ENCODE peak calls at places on chromosomes 2 and 18, in seven cellular contexts. X is hepatocyte, Y is GM23248, E is osteoblast, T is lower lobe of right lung, L is BE2C, C is Peyer's patch. A is an unnamed sample.

GRCh38 chr18:9704233-9705118 is 3.6 kb upstream of the RAB31 start:
- DNase-seq in X (no peak), Y (peak; percentile 32), E (peak; percentile 65), T (no peak), L (no peak), C (no peak), A (no peak)

GRCh38 chr2:231361701-231362588 is 33.6 kb upstream of the B3GNT7 start:
- DNase-seq in X (no peak), Y (no peak), E (no peak), T (peak; percentile 83), L (no peak), C (peak; percentile 45), A (no peak)

GRCh38 chr2:112886291-112886690 is 24.7 kb upstream of the IL37 start:
- DNase-seq in X (no peak), Y (no peak), E (no peak), T (no peak), L (no peak), C (no peak), A (no peak)

GRCh38 chr2:102278720-102279390 is 32.5 kb upstream of the IL1RL1 start:
- DNase-seq in X (no peak), Y (peak; percentile 4), E (no peak), T (no peak), L (no peak), C (no peak), A (no peak)

GRCh38 chr2:216151313-216152030 is 42.3 kb downstream of the XRCC5 start:
- DNase-seq in X (no peak), Y (peak; percentile 44), E (no peak), T (no peak), L (no peak), C (no peak), A (no peak)

GRCh38 chr2:238911376-238912227 is 63.7 kb downstream of the TWIST2 start:
- DNase-seq in X (no peak), Y (peak; percentile 35), E (no peak), T (no peak), L (no peak), C (no peak), A (no peak)

GRCh38 chr18:7601249-7601620 is 34.1 kb downstream of the PTPRM start:
- DNase-seq in X (no peak), Y (peak; percentile 48), E (peak; percentile 54), T (no peak), L (no peak), C (no peak), A (no peak)

GRCh38 chr18:44458777-44459176 is 221.9 kb upstream of the SETBP1 start:
- DNase-seq in X (peak; percentile 10), Y (peak; percentile 90), E (peak; percentile 21), T (no peak), L (no peak), C (no peak), A (no peak)

GRCh38 chr2:185687967-185688366 is 50.6 kb upstream of the FSIP2 start:
- DNase-seq in X (no peak), Y (no peak), E (no peak), T (no peak), L (no peak), C (no peak), A (no peak)

GRCh38 chr2:207217442-207217841 is 51.7 kb upstream of the KLF7 start:
- DNase-seq in X (no peak), Y (no peak), E (no peak), T (no peak), L (no peak), C (no peak), A (no peak)

GRCh38 chr2:46262248-46262938 is 34.8 kb upstream of the EPAS1 start:
- DNase-seq in X (no peak), Y (no peak), E (no peak), T (no peak), L (no peak), C (no peak), A (no peak)

GRCh38 chr2:168340931-168341330 is 93.5 kb upstream of the STK39 start:
- DNase-seq in X (no peak), Y (peak; percentile 64), E (peak; percentile 67), T (no peak), L (no peak), C (no peak), A (no peak)

GRCh38 chr2:79437416-79438281 is 75.2 kb upstream of the CTNNA2 start:
- DNase-seq in X (peak; percentile 21), Y (no peak), E (no peak), T (no peak), L (no peak), C (peak; percentile 44), A (no peak)

GRCh38 chr18:79797518-79798345 is at the start of gene KCNG2:
- DNase-seq in X (peak; percentile 58), Y (peak; percentile 42), E (peak; percentile 92), T (no peak), L (peak; percentile 20), C (no peak), A (no peak)

GRCh38 chr2:231241755-231242507 is 43.5 kb downstream of the ARMC9 start:
- DNase-seq in X (no peak), Y (peak; percentile 6), E (no peak), T (peak; percentile 62), L (no peak), C (peak; percentile 55), A (no peak)

GRCh38 chr2:47165001-47165555 is 10.0 kb upstream of the STPG4 start:
- DNase-seq in X (no peak), Y (peak; percentile 55), E (no peak), T (no peak), L (no peak), C (no peak), A (no peak)

GRCh38 chr2:142769761-142770160 is 107.7 kb upstream of the KYNU start:
- DNase-seq in X (no peak), Y (peak; percentile 10), E (no peak), T (no peak), L (no peak), C (no peak), A (no peak)

GRCh38 chr2:109728809-109729208 is 65.3 kb upstream of the RGPD5 start:
- DNase-seq in X (no peak), Y (peak; percentile 44), E (no peak), T (no peak), L (no peak), C (no peak), A (no peak)

GRCh38 chr2:137467246-137467862 is 496.9 kb upstream of the HNMT start:
- DNase-seq in X (peak; percentile 67), Y (peak; percentile 47), E (no peak), T (no peak), L (peak; percentile 13), C (peak; percentile 50), A (peak; percentile 5)

GRCh38 chr2:182043861-182044260 is 58.2 kb downstream of the PPP1R1C start:
- DNase-seq in X (no peak), Y (no peak), E (no peak), T (no peak), L (no peak), C (no peak), A (no peak)

GRCh38 chr2:240421396-240421795 is 14.1 kb upstream of the GPC1 start:
- DNase-seq in X (no peak), Y (no peak), E (peak; percentile 51), T (no peak), L (no peak), C (no peak), A (no peak)

GRCh38 chr2:81007104-81007503 is 702.6 kb upstream of the LRRTM1 start:
- DNase-seq in X (no peak), Y (no peak), E (no peak), T (no peak), L (no peak), C (no peak), A (peak; percentile 16)
- H3K9me3 ChIP-seq in X (no peaks in the 10 kb centered on the region), Y (no peaks in the 10 kb centered on the region), E (peaks cover 4% of the 10 kb centered on the region), T (no peaks in the 10 kb centered on the region), L (no peaks in the 10 kb centered on the region), C (no peaks in the 10 kb centered on the region), A (peaks cover 7% of the 10 kb centered on the region)

GRCh38 chr18:72542993-72543361 is 1.2 kb downstream of the CBLN2 start:
- DNase-seq in X (peak; percentile 12), Y (peak; percentile 1), E (peak; percentile 59), T (no peak), L (peak; percentile 9), C (no peak), A (no peak)

GRCh38 chr18:72543362-72544055 is 633 bp downstream of the CBLN2 start:
- DNase-seq in X (no peak), Y (peak; percentile 4), E (peak; percentile 53), T (no peak), L (peak; percentile 18), C (no peak), A (no peak)

GRCh38 chr18:72544092-72544886 is at the start of gene CBLN2:
- DNase-seq in X (peak; percentile 85), Y (peak; percentile 79), E (peak; percentile 98), T (peak; percentile 45), L (peak; percentile 78), C (no peak), A (no peak)

GRCh38 chr18:72539861-72540260 is 4.3 kb downstream of the CBLN2 start:
- DNase-seq in X (no peak), Y (no peak), E (no peak), T (no peak), L (no peak), C (no peak), A (no peak)

GRCh38 chr18:72541871-72542690 is 2.1 kb downstream of the CBLN2 start:
- DNase-seq in X (peak; percentile 18), Y (no peak), E (peak; percentile 77), T (no peak), L (peak; percentile 29), C (no peak), A (no peak)
- H3K9me3 ChIP-seq in X (no peaks in the 10 kb centered on the region), Y (no peaks in the 10 kb centered on the region), E (no peaks in the 10 kb centered on the region), T (no peaks in the 10 kb centered on the region), L (no peaks in the 10 kb centered on the region), C (no peaks in the 10 kb centered on the region), A (no peaks in the 10 kb centered on the region)

DNA sequence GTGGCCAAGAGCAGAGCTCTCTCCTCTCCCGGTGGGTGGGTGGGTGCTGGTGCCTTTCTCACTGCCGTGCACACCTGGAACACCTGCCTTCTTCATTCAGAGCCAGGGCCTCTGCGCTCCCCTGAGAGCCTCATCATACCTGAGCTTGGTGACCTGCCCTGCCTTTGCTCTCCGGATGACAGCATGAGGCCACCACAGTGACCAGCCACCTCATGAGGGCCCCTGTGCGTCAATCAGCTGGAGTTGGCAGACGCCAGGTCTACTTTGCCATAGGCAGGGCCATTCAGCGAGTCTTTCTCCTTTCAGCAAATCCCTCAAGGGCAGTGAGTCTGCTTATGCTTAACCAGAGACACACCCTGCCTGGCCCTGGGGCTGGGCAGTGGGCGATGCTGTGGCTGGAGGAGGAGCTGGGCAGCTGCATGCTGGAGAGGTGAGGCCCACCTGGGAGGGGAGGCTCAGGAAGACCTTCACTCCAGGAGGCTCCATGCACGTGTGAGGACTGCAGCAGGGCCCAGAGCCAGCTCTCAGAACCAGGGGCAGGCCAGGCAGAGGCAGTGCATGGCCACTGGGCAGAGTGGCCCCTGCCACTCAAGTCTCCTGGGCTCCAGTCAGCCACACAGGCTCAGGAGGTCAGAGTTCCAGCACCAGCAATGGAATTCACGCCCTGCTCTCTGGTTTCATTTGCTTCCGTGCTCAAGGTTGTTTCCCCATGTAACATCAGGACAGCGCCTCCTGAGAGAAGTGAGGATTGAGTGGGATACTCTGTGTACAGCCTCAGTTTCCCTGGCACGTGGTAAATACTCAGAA is 417.5 kb upstream of the MYT1L start:
- DNase-seq in X (no peak), Y (no peak), E (peak; percentile 23), T (no peak), L (no peak), C (no peak), A (no peak)
- H3K9me3 ChIP-seq in X (no peaks in the 10 kb centered on the region), Y (no peaks in the 10 kb centered on the region), E (no peaks in the 10 kb centered on the region), T (no peaks in the 10 kb centered on the region), L (no peaks in the 10 kb centered on the region), C (no peaks in the 10 kb centered on the region), A (no peaks in the 10 kb centered on the region)

DNA sequence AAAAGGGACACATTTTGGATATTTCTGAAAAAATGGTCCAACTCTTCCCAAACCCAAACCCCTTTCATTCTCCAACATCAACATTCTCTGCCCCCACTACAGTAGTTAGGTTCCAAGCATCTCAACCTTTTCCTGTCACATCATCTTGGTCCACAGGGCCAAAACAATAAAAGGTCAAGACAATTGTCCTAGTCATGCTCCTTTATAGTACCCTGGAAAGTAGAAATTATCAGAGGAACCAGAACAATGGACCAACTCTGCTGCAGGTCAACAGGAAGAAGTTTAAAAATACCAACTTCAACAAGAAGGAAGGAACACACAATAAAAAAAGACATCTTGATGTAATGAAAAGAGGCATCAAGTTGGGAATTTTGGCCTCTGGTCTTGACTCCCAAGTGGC is 36.1 kb downstream of the CLASP1 start:
- DNase-seq in X (no peak), Y (no peak), E (no peak), T (no peak), L (no peak), C (no peak), A (no peak)
- H3K9me3 ChIP-seq in X (no peaks in the 10 kb centered on the region), Y (no peaks in the 10 kb centered on the region), E (no peaks in the 10 kb centered on the region), T (peaks cover 4% of the 10 kb centered on the region), L (no peaks in the 10 kb centered on the region), C (no peaks in the 10 kb centered on the region), A (no peaks in the 10 kb centered on the region)